ENCODE peak calls at places on chromosomes 12 and 14, in four cellular contexts. One of them, this sample, is unnamed.

GRCh38 chr14:105093426-105094192 is 28.4 kb upstream of the GPR132 start:
- DNase-seq in GM12878: peak; percentile 43
- DNase-seq in GM12891: peak; percentile 94
- DNase-seq in K562: peak; percentile 78
- DNase-seq in this sample: no peak

GRCh38 chr12:67456281-67456918 is 187.2 kb downstream of the CAND1 start:
- DNase-seq in GM12878: no peak
- DNase-seq in GM12891: no peak
- DNase-seq in K562: no peak
- DNase-seq in this sample: no peak

GRCh38 chr12:89494411-89495231 is 30.0 kb downstream of the GALNT4 start:
- DNase-seq in GM12878: no peak
- DNase-seq in GM12891: no peak
- DNase-seq in K562: peak; percentile 39
- DNase-seq in this sample: no peak

GRCh38 chr12:48999371-49000131 is at the start of gene DDN:
- DNase-seq in GM12878: no peak
- DNase-seq in GM12891: peak; percentile 79
- DNase-seq in K562: peak; percentile 72
- DNase-seq in this sample: no peak

GRCh38 chr12:108310489-108310888 is 28.6 kb downstream of the CMKLR1 start:
- DNase-seq in GM12878: no peak
- DNase-seq in GM12891: no peak
- DNase-seq in K562: no peak
- DNase-seq in this sample: no peak

GRCh38 chr14:73251516-73252215 is 14.4 kb downstream of the PAPLN start:
- DNase-seq in GM12878: no peak
- DNase-seq in GM12891: no peak
- DNase-seq in K562: no peak
- DNase-seq in this sample: no peak

GRCh38 chr12:120833849-120834248 is 70.3 kb downstream of the SPPL3 start:
- DNase-seq in GM12878: no peak
- DNase-seq in GM12891: no peak
- DNase-seq in K562: no peak
- DNase-seq in this sample: no peak

GRCh38 chr14:101887219-101887618 is 77.2 kb upstream of the DYNC1H1 start:
- DNase-seq in GM12878: no peak
- DNase-seq in GM12891: no peak
- DNase-seq in K562: no peak
- DNase-seq in this sample: no peak

GRCh38 chr12:94829552-94829951 is 173.9 kb downstream of the NDUFA12 start:
- DNase-seq in GM12878: no peak
- DNase-seq in GM12891: no peak
- DNase-seq in K562: no peak
- DNase-seq in this sample: no peak

GRCh38 chr12:234891-235415 is 21.0 kb upstream of the SLC6A12 start:
- DNase-seq in GM12878: no peak
- DNase-seq in GM12891: no peak
- DNase-seq in K562: no peak
- DNase-seq in this sample: no peak

GRCh38 chr12:89768586-89769482 is 60.2 kb upstream of the ATP2B1 start:
- DNase-seq in GM12878: no peak
- DNase-seq in GM12891: no peak
- DNase-seq in K562: peak; percentile 39
- DNase-seq in this sample: peak; percentile 73

GRCh38 chr12:68454855-68455254 is 122.7 kb upstream of the MDM1 start:
- DNase-seq in GM12878: no peak
- DNase-seq in GM12891: no peak
- DNase-seq in K562: no peak
- DNase-seq in this sample: no peak

GRCh38 chr14:57382283-57382682 is 8.1 kb upstream of the NAA30 start:
- DNase-seq in GM12878: no peak
- DNase-seq in GM12891: no peak
- DNase-seq in K562: no peak
- DNase-seq in this sample: no peak

GRCh38 chr12:47878918-47879481 is 25.8 kb downstream of the VDR start:
- DNase-seq in GM12878: no peak
- DNase-seq in GM12891: no peak
- DNase-seq in K562: no peak
- DNase-seq in this sample: no peak

GRCh38 chr14:95683793-95684192 is 2.4 kb upstream of the TCL1B start:
- DNase-seq in GM12878: no peak
- DNase-seq in GM12891: peak; percentile 42
- DNase-seq in K562: peak; percentile 4
- DNase-seq in this sample: peak; percentile 3

GRCh38 chr14:101235042-101235871 is 326.0 kb upstream of the DIO3 start:
- DNase-seq in GM12878: no peak
- DNase-seq in GM12891: peak; percentile 65
- DNase-seq in K562: peak; percentile 59
- DNase-seq in this sample: peak; percentile 10

GRCh38 chr12:120799417-120800045 is 73.9 kb downstream of the ACADS start:
- DNase-seq in GM12878: peak; percentile 28
- DNase-seq in GM12891: no peak
- DNase-seq in K562: peak; percentile 24
- DNase-seq in this sample: no peak

GRCh38 chr12:116060765-116061164 is 216.7 kb downstream of the MED13L start:
- DNase-seq in GM12878: peak; percentile 37
- DNase-seq in GM12891: peak; percentile 13
- DNase-seq in K562: no peak
- DNase-seq in this sample: no peak

GRCh38 chr14:93113678-93114067 is 2.1 kb downstream of the ITPK1 start:
- DNase-seq in GM12878: no peak
- DNase-seq in GM12891: no peak
- DNase-seq in K562: no peak
- DNase-seq in this sample: no peak

GRCh38 chr12:34396861-34397590 is 374.7 kb downstream of the ALG10 start:
- DNase-seq in GM12878: no peak
- DNase-seq in GM12891: no peak
- DNase-seq in K562: no peak
- DNase-seq in this sample: no peak

GRCh38 chr12:77914089-77914488 is 83.4 kb downstream of the NAV3 start:
- DNase-seq in GM12878: no peak
- DNase-seq in GM12891: no peak
- DNase-seq in K562: no peak
- DNase-seq in this sample: no peak

GRCh38 chr12:41653386-41654110 is 465.4 kb downstream of the PDZRN4 start:
- DNase-seq in GM12878: no peak
- DNase-seq in GM12891: no peak
- DNase-seq in K562: no peak
- DNase-seq in this sample: peak; percentile 65

GRCh38 chr12:89276860-89277259 is 75.4 kb downstream of the DUSP6 start:
- DNase-seq in GM12878: no peak
- DNase-seq in GM12891: no peak
- DNase-seq in K562: no peak
- DNase-seq in this sample: no peak

GRCh38 chr12:124554429-124555029 is 12.9 kb downstream of the NCOR2 start:
- DNase-seq in GM12878: no peak
- DNase-seq in GM12891: no peak
- DNase-seq in K562: no peak
- DNase-seq in this sample: no peak

GRCh38 chr12:69167648-69168165 is 71.7 kb upstream of the CPSF6 start:
- DNase-seq in GM12878: no peak
- DNase-seq in GM12891: no peak
- DNase-seq in K562: no peak
- DNase-seq in this sample: no peak

GRCh38 chr12:58801986-58802385 is 118.3 kb downstream of the LRIG3 start:
- DNase-seq in GM12878: no peak
- DNase-seq in GM12891: no peak
- DNase-seq in K562: no peak
- DNase-seq in this sample: no peak

GRCh38 chr14:103141117-103141796 is 18.0 kb downstream of the TNFAIP2 start:
- DNase-seq in GM12878: no peak
- DNase-seq in GM12891: no peak
- DNase-seq in K562: peak; percentile 76
- DNase-seq in this sample: peak; percentile 64

GRCh38 chr12:41014643-41015020 is 173.5 kb upstream of the PDZRN4 start:
- DNase-seq in GM12878: no peak
- DNase-seq in GM12891: no peak
- DNase-seq in K562: no peak
- DNase-seq in this sample: no peak

GRCh38 chr14:50594577-50595316 is 34.8 kb downstream of the ATL1 start:
- DNase-seq in GM12878: no peak
- DNase-seq in GM12891: no peak
- DNase-seq in K562: no peak
- DNase-seq in this sample: no peak

GRCh38 chr12:33486058-33486457 is 46.4 kb upstream of the SYT10 start:
- DNase-seq in GM12878: no peak
- DNase-seq in GM12891: no peak
- DNase-seq in K562: no peak
- DNase-seq in this sample: no peak

GRCh38 chr14:100239200-100239839 is 376 bp downstream of the YY1 start:
- DNase-seq in GM12878: no peak
- DNase-seq in GM12891: no peak
- DNase-seq in K562: peak; percentile 23
- DNase-seq in this sample: no peak

GRCh38 chr14:68982581-68982980 is 3.5 kb upstream of the ACTN1 start:
- DNase-seq in GM12878: no peak
- DNase-seq in GM12891: no peak
- DNase-seq in K562: no peak
- DNase-seq in this sample: no peak

GRCh38 chr12:122097641-122098364 is 19.2 kb downstream of the MLXIP start:
- DNase-seq in GM12878: no peak
- DNase-seq in GM12891: no peak
- DNase-seq in K562: peak; percentile 96
- DNase-seq in this sample: no peak

GRCh38 chr14:71086571-71086970 is 179.3 kb downstream of the PCNX1 start:
- DNase-seq in GM12878: no peak
- DNase-seq in GM12891: no peak
- DNase-seq in K562: no peak
- DNase-seq in this sample: no peak

GRCh38 chr14:76710093-76711010 is 50.9 kb upstream of the VASH1 start:
- DNase-seq in GM12878: no peak
- DNase-seq in GM12891: no peak
- DNase-seq in K562: peak; percentile 59
- DNase-seq in this sample: peak; percentile 5

GRCh38 chr14:56797003-56797568 is 13.2 kb downstream of the OTX2 start:
- DNase-seq in GM12878: no peak
- DNase-seq in GM12891: no peak
- DNase-seq in K562: no peak
- DNase-seq in this sample: no peak

GRCh38 chr12:1593232-1594044 is 943 bp downstream of the FBXL14 start:
- DNase-seq in GM12878: no peak
- DNase-seq in GM12891: no peak
- DNase-seq in K562: peak; percentile 46
- DNase-seq in this sample: peak; percentile 49

GRCh38 chr12:94150483-94151225 is 2.3 kb downstream of the PLXNC1 start:
- DNase-seq in GM12878: no peak
- DNase-seq in GM12891: no peak
- DNase-seq in K562: no peak
- DNase-seq in this sample: no peak

GRCh38 chr14:64758025-64758521 is 53.8 kb downstream of the PLEKHG3 start:
- DNase-seq in GM12878: no peak
- DNase-seq in GM12891: no peak
- DNase-seq in K562: no peak
- DNase-seq in this sample: no peak

DNA sequence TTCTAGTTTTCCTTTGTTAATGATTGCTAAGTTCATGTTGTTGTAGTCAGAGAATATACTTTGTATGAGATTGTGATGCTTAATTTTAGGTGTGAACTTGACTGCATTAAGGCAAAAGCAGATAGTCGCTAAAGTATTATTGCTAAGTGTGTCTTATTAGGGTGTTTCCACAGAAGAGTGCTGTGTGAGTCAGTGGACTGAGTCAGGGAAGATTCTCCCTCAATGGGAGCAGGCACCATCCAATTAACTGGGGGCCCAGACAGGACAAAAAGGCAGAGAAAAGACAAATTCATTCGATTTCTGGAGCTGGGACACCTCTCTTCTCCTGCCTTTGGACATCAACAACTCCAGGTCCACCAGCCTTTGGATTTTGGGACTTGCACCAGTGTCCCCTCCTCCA is 48.5 kb downstream of the BAZ1A start:
- DNase-seq in GM12878: no peak
- DNase-seq in GM12891: no peak
- DNase-seq in K562: no peak
- DNase-seq in this sample: no peak
- TF ChIP-seq SPI1 in GM12878: no peak
- TF ChIP-seq SPI1 in GM12891: no peak
- TF ChIP-seq SPI1 in K562: no peak
- TF ChIP-seq SPI1 in this sample: no peak

GRCh38 chr14:33432407-33433023 is 493.8 kb downstream of the NPAS3 start:
- DNase-seq in GM12878: no peak
- DNase-seq in GM12891: no peak
- DNase-seq in K562: peak; percentile 12
- DNase-seq in this sample: no peak

GRCh38 chr14:33435911-33436310 is 497.2 kb downstream of the NPAS3 start:
- DNase-seq in GM12878: no peak
- DNase-seq in GM12891: no peak
- DNase-seq in K562: no peak
- DNase-seq in this sample: no peak

GRCh38 chr14:33430414-33430813 is 491.7 kb downstream of the NPAS3 start:
- DNase-seq in GM12878: no peak
- DNase-seq in GM12891: no peak
- DNase-seq in K562: no peak
- DNase-seq in this sample: no peak
- TF ChIP-seq SPI1 in GM12878: no peak
- TF ChIP-seq SPI1 in GM12891: no peak
- TF ChIP-seq SPI1 in K562: no peak
- TF ChIP-seq SPI1 in this sample: no peak

GRCh38 chr14:90720832-90721231 is 95.4 kb downstream of the TTC7B start:
- DNase-seq in GM12878: no peak
- DNase-seq in GM12891: no peak
- DNase-seq in K562: no peak
- DNase-seq in this sample: no peak

GRCh38 chr14:90720336-90720735 is 95.9 kb downstream of the TTC7B start:
- DNase-seq in GM12878: no peak
- DNase-seq in GM12891: no peak
- DNase-seq in K562: peak; percentile 77
- DNase-seq in this sample: no peak

GRCh38 chr14:90715495-90715894 is 100.7 kb downstream of the TTC7B start:
- DNase-seq in GM12878: no peak
- DNase-seq in GM12891: no peak
- DNase-seq in K562: no peak
- DNase-seq in this sample: no peak

GRCh38 chr14:90715993-90716392 is 100.2 kb downstream of the TTC7B start:
- DNase-seq in GM12878: no peak
- DNase-seq in GM12891: no peak
- DNase-seq in K562: no peak
- DNase-seq in this sample: no peak

DNA sequence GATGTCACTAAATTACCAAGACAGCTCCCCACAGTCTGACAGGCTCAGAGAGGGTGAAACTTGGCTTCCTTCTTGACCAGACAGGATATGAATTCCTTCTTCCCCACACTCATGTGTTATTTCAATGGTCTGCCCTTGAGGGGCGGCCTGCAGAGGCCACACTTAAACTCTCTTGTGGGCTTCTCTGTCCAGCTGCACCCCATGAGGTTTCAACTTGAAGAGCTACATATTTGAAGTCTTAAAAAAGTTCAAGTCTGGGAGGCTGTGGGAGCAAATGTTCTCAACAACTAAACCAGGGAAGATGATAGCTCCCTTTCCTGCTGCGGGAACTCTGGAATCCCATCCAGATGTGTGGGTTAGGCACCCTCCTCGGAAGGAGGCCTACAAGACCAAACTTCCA is 98.3 kb downstream of the TTC7B start:
- DNase-seq in GM12878: no peak
- DNase-seq in GM12891: no peak
- DNase-seq in K562: no peak
- DNase-seq in this sample: no peak
- TF ChIP-seq SPI1 in GM12878: no peak
- TF ChIP-seq SPI1 in GM12891: no peak
- TF ChIP-seq SPI1 in K562: no peak
- TF ChIP-seq SPI1 in this sample: no peak

GRCh38 chr12:92673756-92674155 is 29.0 kb upstream of the PLEKHG7 start:
- DNase-seq in GM12878: peak; percentile 31
- DNase-seq in GM12891: no peak
- DNase-seq in K562: no peak
- DNase-seq in this sample: no peak
- TF ChIP-seq SPI1 in GM12878: no peak
- TF ChIP-seq SPI1 in GM12891: no peak
- TF ChIP-seq SPI1 in K562: no peak
- TF ChIP-seq SPI1 in this sample: no peak

This sample was measured in HL-60.